ENCODE peak calls at places on chromosomes 16 and 17, in ten cellular contexts. One of them, this sample, is unnamed. For H3K27me3 and H3K4me1, the result is how much of the 10 kb centered on the place peaks cover.

GRCh38 chr16:2783581-2784375 is 3.6 kb downstream of the PRSS33 start:
- DNase-seq in mesenchymal stem cell: no peak
- DNase-seq in tibial nerve: no peak
- DNase-seq in fibroblast of lung: no peak
- DNase-seq in hepatocyte: no peak
- DNase-seq in ovary: no peak
- DNase-seq in uterus: peak
- DNase-seq in effector memory CD4-positive, alpha-beta T cell: no peak
- DNase-seq in CD8-positive, alpha-beta memory T cell: no peak
- DNase-seq in GM23248: no peak
- DNase-seq in this sample: no peak

GRCh38 chr17:64411999-64412771 is 21.5 kb upstream of the PECAM1 start:
- DNase-seq in fibroblast of lung: peak
- DNase-seq in effector memory CD4-positive, alpha-beta T cell: no peak
- DNase-seq in ovary: peak
- DNase-seq in uterus: peak
- DNase-seq in mesenchymal stem cell: peak
- DNase-seq in hepatocyte: peak
- DNase-seq in CD8-positive, alpha-beta memory T cell: no peak
- DNase-seq in tibial nerve: no peak
- DNase-seq in GM23248: peak
- DNase-seq in this sample: no peak

GRCh38 chr17:19645608-19646250 is 2.8 kb upstream of the ALDH3A2 start:
- DNase-seq in mesenchymal stem cell: peak
- DNase-seq in CD8-positive, alpha-beta memory T cell: peak
- DNase-seq in GM23248: peak
- DNase-seq in hepatocyte: peak
- DNase-seq in ovary: no peak
- DNase-seq in uterus: peak
- DNase-seq in tibial nerve: no peak
- DNase-seq in effector memory CD4-positive, alpha-beta T cell: peak
- DNase-seq in fibroblast of lung: peak
- DNase-seq in this sample: no peak

GRCh38 chr16:58503166-58503862 is 3.4 kb downstream of the NDRG4 start:
- DNase-seq in ovary: no peak
- DNase-seq in CD8-positive, alpha-beta memory T cell: no peak
- DNase-seq in hepatocyte: no peak
- DNase-seq in fibroblast of lung: no peak
- DNase-seq in GM23248: no peak
- DNase-seq in uterus: no peak
- DNase-seq in effector memory CD4-positive, alpha-beta T cell: no peak
- DNase-seq in mesenchymal stem cell: no peak
- DNase-seq in tibial nerve: no peak
- DNase-seq in this sample: no peak

GRCh38 chr16:46976550-46976949 is 3.1 kb upstream of the DNAJA2 start:
- DNase-seq in GM23248: no peak
- DNase-seq in uterus: no peak
- DNase-seq in tibial nerve: no peak
- DNase-seq in effector memory CD4-positive, alpha-beta T cell: no peak
- DNase-seq in hepatocyte: peak
- DNase-seq in CD8-positive, alpha-beta memory T cell: no peak
- DNase-seq in ovary: no peak
- DNase-seq in fibroblast of lung: no peak
- DNase-seq in mesenchymal stem cell: no peak
- DNase-seq in this sample: no peak

GRCh38 chr17:7587420-7587786 is 2.5 kb downstream of the SOX15 start:
- DNase-seq in ovary: no peak
- DNase-seq in effector memory CD4-positive, alpha-beta T cell: no peak
- DNase-seq in tibial nerve: no peak
- DNase-seq in fibroblast of lung: peak
- DNase-seq in mesenchymal stem cell: peak
- DNase-seq in hepatocyte: no peak
- DNase-seq in GM23248: peak
- DNase-seq in CD8-positive, alpha-beta memory T cell: no peak
- DNase-seq in uterus: no peak
- DNase-seq in this sample: no peak

GRCh38 chr16:86531193-86531550 is 20.8 kb downstream of the FOXF1 start:
- DNase-seq in GM23248: no peak
- DNase-seq in uterus: peak
- DNase-seq in effector memory CD4-positive, alpha-beta T cell: no peak
- DNase-seq in tibial nerve: peak
- DNase-seq in fibroblast of lung: peak
- DNase-seq in ovary: peak
- DNase-seq in mesenchymal stem cell: no peak
- DNase-seq in CD8-positive, alpha-beta memory T cell: no peak
- DNase-seq in hepatocyte: no peak
- DNase-seq in this sample: no peak

GRCh38 chr16:71353736-71354135 is 4.8 kb upstream of the CALB2 start:
- DNase-seq in fibroblast of lung: no peak
- DNase-seq in tibial nerve: no peak
- DNase-seq in hepatocyte: no peak
- DNase-seq in CD8-positive, alpha-beta memory T cell: no peak
- DNase-seq in GM23248: no peak
- DNase-seq in mesenchymal stem cell: no peak
- DNase-seq in uterus: no peak
- DNase-seq in ovary: no peak
- DNase-seq in effector memory CD4-positive, alpha-beta T cell: no peak
- DNase-seq in this sample: no peak

GRCh38 chr17:44363613-44364159 is at the start of gene FAM171A2:
- DNase-seq in GM23248: peak
- DNase-seq in mesenchymal stem cell: peak
- DNase-seq in ovary: peak
- DNase-seq in hepatocyte: peak
- DNase-seq in CD8-positive, alpha-beta memory T cell: peak
- DNase-seq in uterus: peak
- DNase-seq in fibroblast of lung: peak
- DNase-seq in effector memory CD4-positive, alpha-beta T cell: peak
- DNase-seq in tibial nerve: no peak
- DNase-seq in this sample: peak

GRCh38 chr16:75580-76501 is 2.2 kb upstream of the MPG start:
- DNase-seq in uterus: peak
- DNase-seq in effector memory CD4-positive, alpha-beta T cell: no peak
- DNase-seq in mesenchymal stem cell: peak
- DNase-seq in fibroblast of lung: peak
- DNase-seq in GM23248: peak
- DNase-seq in hepatocyte: peak
- DNase-seq in CD8-positive, alpha-beta memory T cell: no peak
- DNase-seq in tibial nerve: peak
- DNase-seq in ovary: peak
- DNase-seq in this sample: peak

GRCh38 chr17:74450925-74451403 is 15.5 kb upstream of the CD300A start:
- DNase-seq in ovary: no peak
- DNase-seq in tibial nerve: no peak
- DNase-seq in mesenchymal stem cell: no peak
- DNase-seq in CD8-positive, alpha-beta memory T cell: no peak
- DNase-seq in GM23248: no peak
- DNase-seq in uterus: no peak
- DNase-seq in fibroblast of lung: no peak
- DNase-seq in hepatocyte: no peak
- DNase-seq in effector memory CD4-positive, alpha-beta T cell: no peak
- DNase-seq in this sample: no peak

GRCh38 chr16:84387021-84387420 is 18.7 kb downstream of the ATP2C2 start:
- DNase-seq in GM23248: no peak
- DNase-seq in ovary: no peak
- DNase-seq in hepatocyte: no peak
- DNase-seq in mesenchymal stem cell: no peak
- DNase-seq in tibial nerve: no peak
- DNase-seq in fibroblast of lung: no peak
- DNase-seq in effector memory CD4-positive, alpha-beta T cell: no peak
- DNase-seq in CD8-positive, alpha-beta memory T cell: no peak
- DNase-seq in uterus: no peak
- DNase-seq in this sample: no peak

GRCh38 chr16:81795193-81795592 is 16.1 kb downstream of the PLCG2 start:
- DNase-seq in ovary: no peak
- DNase-seq in effector memory CD4-positive, alpha-beta T cell: no peak
- DNase-seq in GM23248: no peak
- DNase-seq in hepatocyte: no peak
- DNase-seq in tibial nerve: no peak
- DNase-seq in mesenchymal stem cell: no peak
- DNase-seq in CD8-positive, alpha-beta memory T cell: no peak
- DNase-seq in uterus: no peak
- DNase-seq in fibroblast of lung: no peak
- DNase-seq in this sample: no peak

GRCh38 chr17:82907797-82908261 is 68.0 kb upstream of the ZNF750 start:
- DNase-seq in mesenchymal stem cell: no peak
- DNase-seq in ovary: peak
- DNase-seq in effector memory CD4-positive, alpha-beta T cell: no peak
- DNase-seq in uterus: peak
- DNase-seq in GM23248: no peak
- DNase-seq in hepatocyte: no peak
- DNase-seq in fibroblast of lung: no peak
- DNase-seq in tibial nerve: no peak
- DNase-seq in CD8-positive, alpha-beta memory T cell: no peak
- DNase-seq in this sample: no peak

GRCh38 chr16:89658221-89658879 is 714 bp downstream of the SPATA33 start:
- DNase-seq in ovary: no peak
- DNase-seq in CD8-positive, alpha-beta memory T cell: no peak
- DNase-seq in fibroblast of lung: no peak
- DNase-seq in uterus: no peak
- DNase-seq in GM23248: peak
- DNase-seq in effector memory CD4-positive, alpha-beta T cell: no peak
- DNase-seq in tibial nerve: no peak
- DNase-seq in hepatocyte: peak
- DNase-seq in mesenchymal stem cell: peak
- DNase-seq in this sample: no peak

GRCh38 chr17:60139438-60140285 is 10.1 kb upstream of the CA4 start:
- DNase-seq in hepatocyte: peak
- DNase-seq in mesenchymal stem cell: peak
- DNase-seq in tibial nerve: peak
- DNase-seq in ovary: peak
- DNase-seq in CD8-positive, alpha-beta memory T cell: peak
- DNase-seq in uterus: peak
- DNase-seq in fibroblast of lung: peak
- DNase-seq in GM23248: peak
- DNase-seq in effector memory CD4-positive, alpha-beta T cell: peak
- DNase-seq in this sample: peak
- H3K27me3 ChIP-seq in hepatocyte: half or more
- H3K27me3 ChIP-seq in mesenchymal stem cell: half or more
- H3K27me3 ChIP-seq in tibial nerve: under half
- H3K27me3 ChIP-seq in ovary: under half
- H3K27me3 ChIP-seq in CD8-positive, alpha-beta memory T cell: under half
- H3K27me3 ChIP-seq in uterus: under half
- H3K27me3 ChIP-seq in fibroblast of lung: under half
- H3K27me3 ChIP-seq in GM23248: under half
- H3K27me3 ChIP-seq in effector memory CD4-positive, alpha-beta T cell: under half
- H3K27me3 ChIP-seq in this sample: under half

GRCh38 chr16:20353379-20353778 is 864 bp upstream of the UMOD start:
- DNase-seq in fibroblast of lung: no peak
- DNase-seq in hepatocyte: no peak
- DNase-seq in GM23248: no peak
- DNase-seq in uterus: no peak
- DNase-seq in ovary: no peak
- DNase-seq in effector memory CD4-positive, alpha-beta T cell: no peak
- DNase-seq in CD8-positive, alpha-beta memory T cell: no peak
- DNase-seq in mesenchymal stem cell: no peak
- DNase-seq in tibial nerve: no peak
- DNase-seq in this sample: no peak
- H3K4me3 ChIP-seq in fibroblast of lung: no peak
- H3K4me3 ChIP-seq in hepatocyte: no peak
- H3K4me3 ChIP-seq in GM23248: no peak
- H3K4me3 ChIP-seq in uterus: no peak
- H3K4me3 ChIP-seq in ovary: no peak
- H3K4me3 ChIP-seq in effector memory CD4-positive, alpha-beta T cell: no peak
- H3K4me3 ChIP-seq in CD8-positive, alpha-beta memory T cell: no peak
- H3K4me3 ChIP-seq in mesenchymal stem cell: no peak
- H3K4me3 ChIP-seq in tibial nerve: no peak
- H3K4me3 ChIP-seq in this sample: no peak

DNA sequence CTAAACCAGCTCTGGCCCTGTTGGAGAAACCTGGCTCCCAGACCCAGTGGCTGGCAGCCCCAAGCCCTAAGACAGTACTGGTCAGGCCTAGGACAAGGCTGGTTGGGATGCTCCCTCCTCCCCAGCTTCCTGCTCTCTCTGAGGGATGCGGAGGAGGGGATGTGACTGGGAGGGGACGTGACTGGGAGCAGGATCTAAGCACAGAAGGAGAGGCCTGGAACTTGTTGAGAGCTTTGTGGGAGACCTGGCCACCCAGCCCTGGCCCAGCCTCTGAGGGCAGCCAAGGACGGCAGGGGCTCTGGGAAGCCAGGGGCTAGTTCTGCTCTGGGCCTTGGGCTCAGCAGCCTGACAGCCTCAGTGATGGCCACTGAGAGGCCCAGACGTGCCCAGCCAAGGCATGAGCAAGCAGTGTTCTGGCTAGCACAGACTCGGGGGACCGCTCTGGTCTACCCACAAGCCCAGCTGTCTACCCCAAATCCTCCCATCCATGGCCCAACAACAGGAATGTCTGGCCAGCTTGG is 22.8 kb downstream of the ATP6V0D1 start:
- DNase-seq in tibial nerve: no peak
- DNase-seq in uterus: peak
- DNase-seq in fibroblast of lung: no peak
- DNase-seq in CD8-positive, alpha-beta memory T cell: no peak
- DNase-seq in hepatocyte: no peak
- DNase-seq in effector memory CD4-positive, alpha-beta T cell: no peak
- DNase-seq in ovary: no peak
- DNase-seq in mesenchymal stem cell: no peak
- DNase-seq in GM23248: peak
- DNase-seq in this sample: no peak
- H3K4me1 ChIP-seq in tibial nerve: half or more
- H3K4me1 ChIP-seq in uterus: under half
- H3K4me1 ChIP-seq in fibroblast of lung: under half
- H3K4me1 ChIP-seq in CD8-positive, alpha-beta memory T cell: under half
- H3K4me1 ChIP-seq in hepatocyte: under half
- H3K4me1 ChIP-seq in effector memory CD4-positive, alpha-beta T cell: under half
- H3K4me1 ChIP-seq in ovary: under half
- H3K4me1 ChIP-seq in mesenchymal stem cell: under half
- H3K4me1 ChIP-seq in GM23248: under half
- H3K4me1 ChIP-seq in this sample: under half

GRCh38 chr17:79918581-79919163 is 79.4 kb upstream of the CBX4 start:
- DNase-seq in tibial nerve: no peak
- DNase-seq in uterus: no peak
- DNase-seq in hepatocyte: no peak
- DNase-seq in fibroblast of lung: no peak
- DNase-seq in mesenchymal stem cell: no peak
- DNase-seq in effector memory CD4-positive, alpha-beta T cell: no peak
- DNase-seq in CD8-positive, alpha-beta memory T cell: no peak
- DNase-seq in ovary: no peak
- DNase-seq in GM23248: no peak
- DNase-seq in this sample: no peak

GRCh38 chr17:79917902-79918484 is 78.8 kb upstream of the CBX4 start:
- DNase-seq in hepatocyte: no peak
- DNase-seq in uterus: no peak
- DNase-seq in fibroblast of lung: no peak
- DNase-seq in effector memory CD4-positive, alpha-beta T cell: no peak
- DNase-seq in ovary: no peak
- DNase-seq in GM23248: no peak
- DNase-seq in tibial nerve: no peak
- DNase-seq in CD8-positive, alpha-beta memory T cell: no peak
- DNase-seq in mesenchymal stem cell: no peak
- DNase-seq in this sample: no peak

GRCh38 chr17:79919862-79920720 is 80.9 kb upstream of the CBX4 start:
- DNase-seq in CD8-positive, alpha-beta memory T cell: no peak
- DNase-seq in effector memory CD4-positive, alpha-beta T cell: no peak
- DNase-seq in uterus: no peak
- DNase-seq in hepatocyte: no peak
- DNase-seq in ovary: no peak
- DNase-seq in tibial nerve: no peak
- DNase-seq in GM23248: no peak
- DNase-seq in fibroblast of lung: no peak
- DNase-seq in mesenchymal stem cell: no peak
- DNase-seq in this sample: no peak

GRCh38 chr17:79920751-79921410 is 81.6 kb upstream of the CBX4 start:
- DNase-seq in hepatocyte: no peak
- DNase-seq in tibial nerve: no peak
- DNase-seq in ovary: no peak
- DNase-seq in mesenchymal stem cell: no peak
- DNase-seq in fibroblast of lung: no peak
- DNase-seq in uterus: no peak
- DNase-seq in effector memory CD4-positive, alpha-beta T cell: no peak
- DNase-seq in GM23248: no peak
- DNase-seq in CD8-positive, alpha-beta memory T cell: no peak
- DNase-seq in this sample: no peak

GRCh38 chr17:79919164-79919585 is 79.9 kb upstream of the CBX4 start:
- DNase-seq in uterus: peak
- DNase-seq in fibroblast of lung: no peak
- DNase-seq in effector memory CD4-positive, alpha-beta T cell: no peak
- DNase-seq in GM23248: peak
- DNase-seq in tibial nerve: peak
- DNase-seq in CD8-positive, alpha-beta memory T cell: no peak
- DNase-seq in hepatocyte: no peak
- DNase-seq in mesenchymal stem cell: no peak
- DNase-seq in ovary: no peak
- DNase-seq in this sample: no peak
- H3K27me3 ChIP-seq in uterus: under half
- H3K27me3 ChIP-seq in fibroblast of lung: under half
- H3K27me3 ChIP-seq in effector memory CD4-positive, alpha-beta T cell: under half
- H3K27me3 ChIP-seq in GM23248: under half
- H3K27me3 ChIP-seq in tibial nerve: under half
- H3K27me3 ChIP-seq in CD8-positive, alpha-beta memory T cell: under half
- H3K27me3 ChIP-seq in hepatocyte: under half
- H3K27me3 ChIP-seq in mesenchymal stem cell: half or more
- H3K27me3 ChIP-seq in ovary: under half
- H3K27me3 ChIP-seq in this sample: under half